ENCODE peak calls at places on chromosomes 16 and 17, in seven cellular contexts. One of them, this sample, is unnamed.
A peak's percentile ranks its signal among the peaks of the same experiment; 100 is the strongest.

GRCh38 chr16:87552072-87552718 is 50.1 kb upstream of the JPH3 start:
- DNase-seq in cardiac muscle cell: no peak
- DNase-seq in colonic mucosa: no peak
- DNase-seq in left lung: no peak
- DNase-seq in GM23338: no peak
- DNase-seq in psoas muscle: no peak
- DNase-seq in GM12865: no peak
- DNase-seq in this sample: no peak

GRCh38 chr17:76631821-76632565 is 11.6 kb downstream of the ST6GALNAC1 start:
- DNase-seq in cardiac muscle cell: no peak
- DNase-seq in colonic mucosa: no peak
- DNase-seq in left lung: peak; percentile 61
- DNase-seq in GM23338: no peak
- DNase-seq in psoas muscle: no peak
- DNase-seq in GM12865: no peak
- DNase-seq in this sample: no peak

GRCh38 chr17:63528183-63528582 is 5.0 kb downstream of the KCNH6 start:
- DNase-seq in cardiac muscle cell: no peak
- DNase-seq in colonic mucosa: no peak
- DNase-seq in left lung: no peak
- DNase-seq in GM23338: no peak
- DNase-seq in psoas muscle: no peak
- DNase-seq in GM12865: no peak
- DNase-seq in this sample: no peak

GRCh38 chr16:22786691-22787090 is 27.3 kb upstream of the HS3ST2 start:
- DNase-seq in cardiac muscle cell: no peak
- DNase-seq in colonic mucosa: no peak
- DNase-seq in left lung: no peak
- DNase-seq in GM23338: no peak
- DNase-seq in psoas muscle: no peak
- DNase-seq in GM12865: no peak
- DNase-seq in this sample: no peak

GRCh38 chr16:49590166-49590871 is 216.7 kb downstream of the C16orf78 start:
- DNase-seq in cardiac muscle cell: no peak
- DNase-seq in colonic mucosa: no peak
- DNase-seq in left lung: no peak
- DNase-seq in GM23338: no peak
- DNase-seq in psoas muscle: no peak
- DNase-seq in GM12865: no peak
- DNase-seq in this sample: peak; percentile 40

GRCh38 chr17:80859004-80859941 is 132.4 kb upstream of the CHMP6 start:
- DNase-seq in cardiac muscle cell: peak; percentile 21
- DNase-seq in colonic mucosa: peak; percentile 43
- DNase-seq in left lung: peak; percentile 54
- DNase-seq in GM23338: peak; percentile 44
- DNase-seq in psoas muscle: peak; percentile 80
- DNase-seq in GM12865: no peak
- DNase-seq in this sample: peak; percentile 66

GRCh38 chr16:13519871-13520270 is 400.1 kb upstream of the ERCC4 start:
- DNase-seq in cardiac muscle cell: no peak
- DNase-seq in colonic mucosa: no peak
- DNase-seq in left lung: no peak
- DNase-seq in GM23338: no peak
- DNase-seq in psoas muscle: no peak
- DNase-seq in GM12865: no peak
- DNase-seq in this sample: no peak

GRCh38 chr17:9406046-9406631 is 169.5 kb downstream of the STX8 start:
- DNase-seq in cardiac muscle cell: no peak
- DNase-seq in colonic mucosa: no peak
- DNase-seq in left lung: no peak
- DNase-seq in GM23338: no peak
- DNase-seq in psoas muscle: no peak
- DNase-seq in GM12865: no peak
- DNase-seq in this sample: no peak

GRCh38 chr17:21289902-21290571 is 5.5 kb downstream of the MAP2K3 start:
- DNase-seq in cardiac muscle cell: no peak
- DNase-seq in colonic mucosa: no peak
- DNase-seq in left lung: no peak
- DNase-seq in GM23338: no peak
- DNase-seq in psoas muscle: peak; percentile 84
- DNase-seq in GM12865: no peak
- DNase-seq in this sample: no peak

GRCh38 chr17:78831688-78832540 is 8.7 kb downstream of the USP36 start:
- DNase-seq in cardiac muscle cell: no peak
- DNase-seq in colonic mucosa: no peak
- DNase-seq in left lung: no peak
- DNase-seq in GM23338: no peak
- DNase-seq in psoas muscle: no peak
- DNase-seq in GM12865: no peak
- DNase-seq in this sample: no peak

GRCh38 chr17:63240106-63240505 is 206.0 kb downstream of the CYB561 start:
- DNase-seq in cardiac muscle cell: no peak
- DNase-seq in colonic mucosa: no peak
- DNase-seq in left lung: no peak
- DNase-seq in GM23338: no peak
- DNase-seq in psoas muscle: no peak
- DNase-seq in GM12865: no peak
- DNase-seq in this sample: no peak

GRCh38 chr16:3490911-3491629 is 4.2 kb downstream of the C16orf90 start:
- DNase-seq in cardiac muscle cell: no peak
- DNase-seq in colonic mucosa: no peak
- DNase-seq in left lung: no peak
- DNase-seq in GM23338: peak; percentile 53
- DNase-seq in psoas muscle: no peak
- DNase-seq in GM12865: no peak
- DNase-seq in this sample: no peak

GRCh38 chr16:70269471-70269870 is 17.7 kb upstream of the EXOSC6 start:
- DNase-seq in cardiac muscle cell: no peak
- DNase-seq in colonic mucosa: no peak
- DNase-seq in left lung: no peak
- DNase-seq in GM23338: no peak
- DNase-seq in psoas muscle: no peak
- DNase-seq in GM12865: no peak
- DNase-seq in this sample: no peak

GRCh38 chr17:49496866-49497146 is 1.7 kb downstream of the NGFR start:
- DNase-seq in cardiac muscle cell: no peak
- DNase-seq in colonic mucosa: no peak
- DNase-seq in left lung: no peak
- DNase-seq in GM23338: no peak
- DNase-seq in psoas muscle: no peak
- DNase-seq in GM12865: no peak
- DNase-seq in this sample: no peak
- H3K4me3 ChIP-seq in cardiac muscle cell: peak overlapping the region; percentile 43
- H3K4me3 ChIP-seq in colonic mucosa: peak overlapping the region; percentile 47
- H3K4me3 ChIP-seq in left lung: peak overlapping the region; percentile 39
- H3K4me3 ChIP-seq in GM23338: peak overlapping the region; percentile 80
- H3K4me3 ChIP-seq in psoas muscle: peak overlapping the region; percentile 71
- H3K4me3 ChIP-seq in GM12865: no peak overlapping the region
- H3K4me3 ChIP-seq in this sample: peak overlapping the region; percentile 43

DNA sequence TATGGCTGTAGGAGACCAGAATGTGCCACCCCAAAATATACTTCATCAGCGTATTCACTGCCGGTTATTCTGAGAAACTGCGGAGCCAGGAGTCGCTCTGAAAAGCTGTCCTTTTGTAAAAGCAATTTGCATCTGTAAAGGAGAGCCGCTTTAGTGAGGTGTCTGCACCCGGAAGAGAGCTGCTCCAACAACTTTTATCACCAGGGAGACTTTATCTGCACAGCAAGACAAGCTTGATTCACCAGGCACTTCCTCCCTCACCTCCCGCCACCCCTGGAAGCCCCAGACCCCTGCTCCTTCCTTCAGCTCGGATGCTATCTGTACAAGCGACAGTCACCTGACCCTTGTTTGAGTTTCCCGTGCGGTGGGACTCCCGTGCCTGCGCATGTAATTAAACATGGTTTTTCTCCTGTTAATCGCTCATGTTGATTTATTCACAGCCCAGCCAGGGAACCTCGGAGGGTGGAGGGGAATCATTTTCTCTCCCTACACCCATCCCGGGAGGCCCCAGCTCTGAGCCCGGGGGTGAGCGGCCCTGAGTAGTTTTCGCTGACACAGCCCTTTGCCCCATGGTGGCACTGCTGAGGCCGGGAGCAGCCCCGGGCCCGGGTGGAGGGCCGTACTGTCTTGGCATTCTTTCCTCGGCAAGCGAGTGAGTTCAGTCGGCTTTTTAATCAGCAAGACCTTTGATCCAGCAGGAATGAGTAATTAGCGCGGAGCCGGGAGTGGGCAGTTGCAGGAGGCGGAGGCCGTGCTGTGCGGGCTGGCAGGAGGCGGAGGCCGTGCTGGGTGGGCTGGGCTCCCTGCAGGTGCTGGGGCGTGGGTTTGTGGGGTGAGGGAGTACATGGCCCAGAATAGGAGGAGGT is 222.7 kb upstream of the CIBAR2 start:
- DNase-seq in cardiac muscle cell: peak; percentile 66
- DNase-seq in colonic mucosa: peak; percentile 92
- DNase-seq in left lung: no peak
- DNase-seq in GM23338: peak; percentile 86
- DNase-seq in psoas muscle: no peak
- DNase-seq in GM12865: no peak
- DNase-seq in this sample: no peak
- H3K4me3 ChIP-seq in cardiac muscle cell: no peak overlapping the region
- H3K4me3 ChIP-seq in colonic mucosa: no peak overlapping the region
- H3K4me3 ChIP-seq in left lung: no peak overlapping the region
- H3K4me3 ChIP-seq in GM23338: peak overlapping the region; percentile 48
- H3K4me3 ChIP-seq in psoas muscle: no peak overlapping the region
- H3K4me3 ChIP-seq in GM12865: no peak overlapping the region
- H3K4me3 ChIP-seq in this sample: peak overlapping the region; percentile 11

DNA sequence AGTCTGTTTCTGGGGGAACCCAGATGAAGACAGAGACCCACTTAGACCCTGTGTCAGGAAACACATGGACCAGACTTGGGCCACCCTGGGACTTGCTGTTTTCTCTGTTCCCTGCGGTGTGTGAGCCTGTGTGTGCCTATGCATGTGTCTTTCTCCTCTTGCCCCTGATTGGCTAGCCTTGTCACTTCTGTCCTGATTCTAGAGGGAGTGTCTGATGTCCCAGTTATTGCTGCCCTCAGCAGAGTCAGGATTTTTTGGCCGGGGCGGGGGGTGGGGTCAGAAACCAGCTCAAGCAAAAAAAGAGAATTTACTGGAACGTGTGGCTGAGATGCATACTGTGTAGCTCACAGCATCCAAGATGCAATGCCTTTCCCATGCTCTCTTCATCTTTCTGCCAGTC is 30.5 kb downstream of the PLCG2 start:
- DNase-seq in cardiac muscle cell: no peak
- DNase-seq in colonic mucosa: no peak
- DNase-seq in left lung: no peak
- DNase-seq in GM23338: no peak
- DNase-seq in psoas muscle: no peak
- DNase-seq in GM12865: peak; percentile 75
- DNase-seq in this sample: no peak
- H3K4me3 ChIP-seq in cardiac muscle cell: no peak overlapping the region
- H3K4me3 ChIP-seq in colonic mucosa: no peak overlapping the region
- H3K4me3 ChIP-seq in left lung: no peak overlapping the region
- H3K4me3 ChIP-seq in GM23338: no peak overlapping the region
- H3K4me3 ChIP-seq in psoas muscle: no peak overlapping the region
- H3K4me3 ChIP-seq in GM12865: peak overlapping the region; percentile 52
- H3K4me3 ChIP-seq in this sample: no peak overlapping the region

GRCh38 chr16:66576306-66576705 is 3.0 kb upstream of the CMTM2 start:
- DNase-seq in cardiac muscle cell: no peak
- DNase-seq in colonic mucosa: no peak
- DNase-seq in left lung: no peak
- DNase-seq in GM23338: no peak
- DNase-seq in psoas muscle: no peak
- DNase-seq in GM12865: no peak
- DNase-seq in this sample: no peak

GRCh38 chr16:66581246-66581952 is 2.1 kb downstream of the CMTM2 start:
- DNase-seq in cardiac muscle cell: no peak
- DNase-seq in colonic mucosa: no peak
- DNase-seq in left lung: no peak
- DNase-seq in GM23338: no peak
- DNase-seq in psoas muscle: no peak
- DNase-seq in GM12865: no peak
- DNase-seq in this sample: no peak

GRCh38 chr16:66580605-66581209 is 1.4 kb downstream of the CMTM2 start:
- DNase-seq in cardiac muscle cell: peak; percentile 17
- DNase-seq in colonic mucosa: no peak
- DNase-seq in left lung: no peak
- DNase-seq in GM23338: peak; percentile 65
- DNase-seq in psoas muscle: no peak
- DNase-seq in GM12865: no peak
- DNase-seq in this sample: no peak

GRCh38 chr16:66574081-66574480 is 5.2 kb upstream of the CMTM2 start:
- DNase-seq in cardiac muscle cell: no peak
- DNase-seq in colonic mucosa: no peak
- DNase-seq in left lung: no peak
- DNase-seq in GM23338: no peak
- DNase-seq in psoas muscle: no peak
- DNase-seq in GM12865: no peak
- DNase-seq in this sample: no peak

DNA sequence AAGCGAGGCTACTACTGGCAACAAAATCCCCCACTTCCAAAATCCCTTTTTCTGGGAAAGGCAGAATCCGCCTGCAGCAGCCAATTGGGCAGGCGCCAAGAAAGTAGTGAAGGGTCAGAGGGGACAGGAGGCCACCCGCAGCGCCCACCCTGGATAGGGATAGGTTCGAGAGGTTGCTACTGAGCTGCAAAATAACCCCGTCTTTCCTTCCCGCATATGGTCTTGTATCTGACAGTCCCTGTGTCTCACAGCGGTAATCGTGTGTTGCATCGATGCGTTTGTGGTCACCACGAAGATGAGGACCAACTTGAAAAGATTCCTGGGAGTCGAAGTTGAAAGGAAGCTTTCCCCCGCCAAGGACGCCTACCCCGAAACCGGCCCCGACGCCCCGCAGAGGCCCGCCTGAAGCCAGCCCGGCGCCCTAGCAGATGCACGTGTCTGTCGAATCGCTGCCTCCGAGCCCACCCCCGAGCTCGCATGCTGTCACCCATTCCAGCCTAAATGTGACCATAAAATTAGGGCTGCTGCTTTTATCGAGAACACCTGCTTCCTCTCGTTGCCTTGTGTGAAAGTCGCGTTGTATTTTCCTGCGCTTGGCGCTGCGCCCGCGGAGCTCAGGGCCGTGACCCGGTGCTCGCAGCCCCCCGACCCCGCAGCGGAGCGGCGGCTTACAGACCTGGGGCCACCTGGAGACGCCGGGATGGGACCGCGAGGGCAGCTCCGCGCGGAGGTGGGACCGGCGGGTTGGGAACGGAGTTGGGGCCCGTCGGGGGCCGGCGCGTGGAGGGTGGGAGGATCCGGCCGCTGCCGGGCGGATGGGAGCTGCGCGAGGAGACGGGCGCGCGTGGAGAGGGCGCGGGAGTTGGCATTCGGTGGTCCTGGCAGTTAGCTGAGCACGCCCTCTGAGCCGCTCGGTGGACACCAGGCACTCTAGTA is at the start of gene CMTM2:
- DNase-seq in cardiac muscle cell: no peak
- DNase-seq in colonic mucosa: no peak
- DNase-seq in left lung: no peak
- DNase-seq in GM23338: peak; percentile 61
- DNase-seq in psoas muscle: no peak
- DNase-seq in GM12865: no peak
- DNase-seq in this sample: no peak
- H3K4me3 ChIP-seq in cardiac muscle cell: no peak within 1 kb of the TSS
- H3K4me3 ChIP-seq in colonic mucosa: peak within 1 kb of the TSS; percentile 24
- H3K4me3 ChIP-seq in left lung: peak within 1 kb of the TSS; percentile 11
- H3K4me3 ChIP-seq in GM23338: peak within 1 kb of the TSS; percentile 60
- H3K4me3 ChIP-seq in psoas muscle: peak within 1 kb of the TSS; percentile 51
- H3K4me3 ChIP-seq in GM12865: no peak within 1 kb of the TSS
- H3K4me3 ChIP-seq in this sample: peak within 1 kb of the TSS; percentile 39